ENCODE peak calls at places on chromosomes 4 and X, in nine cellular contexts. C is AG09309, L is ovary, W is WTC11, E is nephron progenitor cell, X is HFF-Myc, M is lower lobe of right lung, Y is right atrium auricular region, P is IMR-90. R is an unnamed sample.
A peak's percentile ranks its signal among the peaks of the same experiment; 100 is the strongest.

GRCh38 chr4:41432889-41433288 is 105.1 kb upstream of the LIMCH1 start:
- DNase-seq in M (no peak), L (no peak), E (no peak), P (peak; percentile 8), C (peak; percentile 84), X (no peak), Y (no peak), W (no peak), R (no peak)

GRCh38 chrX:118325453-118325852 is 20.5 kb upstream of the WDR44 start:
- DNase-seq in X (no peak), L (no peak), M (no peak), P (no peak), W (no peak), E (no peak), C (no peak), Y (no peak), R (no peak)

GRCh38 chr4:149120331-149121014 is 678.3 kb upstream of the NR3C2 start:
- DNase-seq in C (no peak), L (no peak), Y (no peak), W (no peak), E (no peak), P (peak; percentile 28), X (no peak), M (no peak), R (no peak)

GRCh38 chr4:122879001-122879400 is 43.4 kb downstream of the NUDT6 start:
- DNase-seq in E (no peak), W (no peak), M (no peak), P (no peak), C (no peak), L (no peak), Y (no peak), X (no peak), R (no peak)

GRCh38 chr4:143701365-143701764 is 890 bp upstream of the FREM3 start:
- DNase-seq in W (no peak), X (no peak), C (no peak), Y (no peak), P (no peak), M (no peak), L (no peak), E (no peak), R (no peak)

GRCh38 chr4:6335040-6335590 is 65.5 kb downstream of the WFS1 start:
- DNase-seq in Y (no peak), X (no peak), L (no peak), P (no peak), C (no peak), W (no peak), E (no peak), M (no peak), R (no peak)

GRCh38 chr4:978957-979701 is 5.8 kb upstream of the DGKQ start:
- DNase-seq in Y (no peak), P (peak; percentile 61), C (no peak), W (no peak), E (no peak), M (no peak), L (no peak), X (no peak), R (no peak)

GRCh38 chr4:2406920-2407319 is 11.5 kb downstream of the ZFYVE28 start:
- DNase-seq in M (no peak), E (no peak), C (no peak), X (no peak), L (no peak), P (no peak), Y (no peak), W (no peak), R (no peak)

GRCh38 chr4:74549936-74550335 is 105.0 kb downstream of the AREG start:
- DNase-seq in C (no peak), Y (no peak), X (no peak), M (no peak), L (no peak), E (no peak), W (no peak), P (peak; percentile 82), R (no peak)

GRCh38 chr4:103773691-103774231 is 54.0 kb upstream of the TACR3 start:
- DNase-seq in W (no peak), Y (no peak), M (no peak), L (no peak), E (no peak), C (no peak), X (no peak), P (no peak), R (no peak)

GRCh38 chr4:8278009-8278395 is 8.4 kb downstream of the HTRA3 start:
- DNase-seq in X (no peak), C (no peak), P (peak; percentile 33), L (peak; percentile 43), M (no peak), E (no peak), W (no peak), Y (no peak), R (no peak)

GRCh38 chrX:151754641-151755215 is 20.2 kb downstream of the CNGA2 start:
- DNase-seq in W (no peak), P (no peak), X (no peak), L (no peak), C (no peak), M (no peak), E (no peak), Y (peak; percentile 18), R (no peak)

GRCh38 chr4:128384091-128384520 is 96.5 kb upstream of the PGRMC2 start:
- DNase-seq in Y (no peak), X (no peak), L (no peak), W (no peak), M (no peak), C (peak; percentile 69), P (peak; percentile 75), E (no peak), R (no peak)

GRCh38 chrX:16946971-16947562 is 609 bp downstream of the REPS2 start:
- DNase-seq in L (peak; percentile 47), W (no peak), Y (no peak), M (peak; percentile 47), X (no peak), C (no peak), P (no peak), E (peak; percentile 35), R (peak; percentile 46)

GRCh38 chr4:2367626-2368025 is 50.8 kb downstream of the ZFYVE28 start:
- DNase-seq in E (no peak), Y (no peak), P (no peak), C (no peak), L (no peak), W (no peak), M (peak; percentile 34), X (no peak), R (no peak)

GRCh38 chrX:21382715-21383114 is 8.5 kb downstream of the CNKSR2 start:
- DNase-seq in P (no peak), W (no peak), X (no peak), M (no peak), L (no peak), E (no peak), Y (no peak), C (no peak), R (no peak)
- TF ChIP-seq CTCF in P (no peak), W (no peak), X (no peak), M (peak; percentile 10), L (no peak), E (peak; percentile 32), Y (peak; percentile 51), C (peak; percentile 23), R (peak; percentile 71)

DNA sequence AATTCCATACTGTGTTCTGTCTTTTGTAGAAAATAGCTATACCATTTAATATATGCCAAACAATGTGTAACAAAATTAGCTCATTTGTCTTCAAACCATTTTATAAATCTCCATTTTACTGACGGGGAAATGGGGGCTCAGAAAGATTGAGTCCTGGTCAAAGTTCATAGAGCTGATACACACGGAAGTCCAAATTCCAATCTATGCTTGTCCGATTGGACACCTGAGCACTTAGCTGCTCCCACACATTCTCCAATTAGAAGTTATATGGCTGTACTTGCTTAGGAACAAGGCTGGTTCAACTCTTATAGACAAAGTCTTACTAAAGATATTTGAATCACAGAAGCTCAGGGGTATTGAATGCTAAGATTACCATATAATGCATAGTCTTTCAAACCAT is 185.2 kb downstream of the ANKRD50 start:
- DNase-seq in E (no peak), X (no peak), M (no peak), C (no peak), L (no peak), W (no peak), Y (no peak), P (no peak), R (no peak)
- TF ChIP-seq CTCF in E (no peak), X (no peak), M (no peak), C (no peak), L (no peak), W (no peak), Y (no peak), P (no peak), R (no peak)

GRCh38 chr4:141011799-141012377 is 121.4 kb downstream of the RNF150 start:
- DNase-seq in P (no peak), M (no peak), Y (no peak), X (no peak), W (no peak), L (no peak), C (no peak), E (no peak), R (no peak)
- TF ChIP-seq CTCF in P (no peak), M (no peak), Y (no peak), X (no peak), W (no peak), L (no peak), C (no peak), E (no peak), R (no peak)

DNA sequence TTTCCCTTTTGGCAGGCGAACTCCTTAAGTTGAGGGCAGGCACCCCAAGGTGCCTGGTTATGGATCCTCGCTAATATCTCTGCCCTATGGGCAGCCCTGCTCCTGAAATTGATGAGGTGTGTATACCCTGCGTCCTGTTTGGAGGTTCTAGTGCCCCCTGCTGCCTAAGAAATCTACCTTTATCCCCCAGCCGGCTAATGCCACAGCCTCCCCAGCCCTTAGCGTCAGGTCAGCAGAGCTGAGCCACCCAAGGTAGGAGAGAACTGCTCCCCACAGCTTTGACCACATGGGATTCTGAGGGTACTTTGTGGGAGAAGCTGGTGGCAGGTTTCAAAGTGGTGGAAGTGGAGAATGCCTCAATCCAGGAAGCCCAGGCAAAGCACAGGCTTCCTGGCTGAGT is 50.8 kb downstream of the ANAPC4 start:
- DNase-seq in P (no peak), M (no peak), X (no peak), E (no peak), Y (no peak), L (no peak), C (no peak), W (no peak), R (no peak)
- TF ChIP-seq CTCF in P (no peak), M (no peak), X (no peak), E (no peak), Y (no peak), L (no peak), C (no peak), W (no peak), R (no peak)

GRCh38 chr4:165096776-165097175 is 15.9 kb downstream of the TMEM192 start:
- DNase-seq in P (peak; percentile 44), L (no peak), C (peak; percentile 5), Y (peak; percentile 9), M (no peak), E (no peak), W (no peak), X (no peak), R (no peak)
- TF ChIP-seq CTCF in P (peak; percentile 60), L (no peak), C (peak; percentile 50), Y (peak; percentile 60), M (peak; percentile 27), E (peak; percentile 65), W (peak; percentile 44), X (peak; percentile 49), R (peak; percentile 51)

R was measured in mesothelial cell of epicardium.